ENCODE peak calls at places on chromosomes 6 and 20, in four cellular contexts. One of them, this sample, is unnamed.

GRCh38 chr6:11392778-11393507 is 144.6 kb upstream of the TMEM170B start:
- DNase-seq in substantia nigra: no peak
- DNase-seq in RWPE1: no peak
- DNase-seq in adrenal gland: peak
- DNase-seq in this sample: no peak

GRCh38 chr20:63328716-63329275 is 32.4 kb downstream of the CHRNA4 start:
- DNase-seq in adrenal gland: no peak
- DNase-seq in RWPE1: no peak
- DNase-seq in substantia nigra: no peak
- DNase-seq in this sample: no peak

GRCh38 chr20:25987073-25987927 is 290.6 kb upstream of the ZNF337 start:
- DNase-seq in adrenal gland: no peak
- DNase-seq in RWPE1: no peak
- DNase-seq in substantia nigra: peak
- DNase-seq in this sample: no peak

GRCh38 chr20:2237059-2237458 is 58.7 kb upstream of the TGM3 start:
- DNase-seq in substantia nigra: peak
- DNase-seq in adrenal gland: peak
- DNase-seq in RWPE1: peak
- DNase-seq in this sample: peak

GRCh38 chr20:9989066-9989724 is 45.6 kb upstream of the ANKEF1 start:
- DNase-seq in substantia nigra: no peak
- DNase-seq in RWPE1: no peak
- DNase-seq in adrenal gland: no peak
- DNase-seq in this sample: no peak

GRCh38 chr6:101402618-101403002 is 9.1 kb downstream of the GRIK2 start:
- DNase-seq in substantia nigra: peak
- DNase-seq in RWPE1: no peak
- DNase-seq in adrenal gland: peak
- DNase-seq in this sample: no peak

GRCh38 chr20:47790032-47790965 is 5.0 kb upstream of the SULF2 start:
- DNase-seq in RWPE1: peak
- DNase-seq in adrenal gland: no peak
- DNase-seq in substantia nigra: no peak
- DNase-seq in this sample: no peak

GRCh38 chr6:42046491-42047219 is 3.7 kb upstream of the TAF8 start:
- DNase-seq in substantia nigra: no peak
- DNase-seq in adrenal gland: no peak
- DNase-seq in RWPE1: no peak
- DNase-seq in this sample: no peak

GRCh38 chr20:23165964-23166363 is 79.8 kb upstream of the CD93 start:
- DNase-seq in RWPE1: no peak
- DNase-seq in adrenal gland: no peak
- DNase-seq in substantia nigra: no peak
- DNase-seq in this sample: no peak

GRCh38 chr6:130946076-130946475 is 117.0 kb downstream of the EPB41L2 start:
- DNase-seq in RWPE1: no peak
- DNase-seq in substantia nigra: no peak
- DNase-seq in adrenal gland: no peak
- DNase-seq in this sample: no peak

GRCh38 chr20:38286586-38287502 is 17.1 kb upstream of the BPI start:
- DNase-seq in adrenal gland: peak
- DNase-seq in RWPE1: no peak
- DNase-seq in substantia nigra: peak
- DNase-seq in this sample: peak

GRCh38 chr20:25116746-25117457 is 35.0 kb upstream of the VSX1 start:
- DNase-seq in adrenal gland: no peak
- DNase-seq in RWPE1: no peak
- DNase-seq in substantia nigra: no peak
- DNase-seq in this sample: no peak

GRCh38 chr20:54473340-54473739 is 2.1 kb upstream of the DOK5 start:
- DNase-seq in adrenal gland: no peak
- DNase-seq in RWPE1: no peak
- DNase-seq in substantia nigra: no peak
- DNase-seq in this sample: no peak

GRCh38 chr6:109979033-109979921 is 1.2 kb downstream of the GPR6 start:
- DNase-seq in adrenal gland: no peak
- DNase-seq in RWPE1: no peak
- DNase-seq in substantia nigra: no peak
- DNase-seq in this sample: peak

GRCh38 chr6:32885698-32886286 is 31.8 kb downstream of the PSMB9 start:
- DNase-seq in RWPE1: peak
- DNase-seq in adrenal gland: no peak
- DNase-seq in substantia nigra: no peak
- DNase-seq in this sample: no peak

GRCh38 chr6:12324096-12324495 is 33.9 kb downstream of the EDN1 start:
- DNase-seq in substantia nigra: no peak
- DNase-seq in adrenal gland: no peak
- DNase-seq in RWPE1: peak
- DNase-seq in this sample: no peak

GRCh38 chr6:14275493-14275851 is 157.9 kb downstream of the CD83 start:
- DNase-seq in RWPE1: no peak
- DNase-seq in adrenal gland: no peak
- DNase-seq in substantia nigra: peak
- DNase-seq in this sample: peak

GRCh38 chr20:2794202-2794748 is 6.2 kb downstream of the CPXM1 start:
- DNase-seq in adrenal gland: no peak
- DNase-seq in substantia nigra: no peak
- DNase-seq in RWPE1: no peak
- DNase-seq in this sample: no peak

GRCh38 chr6:160131636-160132296 is 10.2 kb downstream of the SLC22A1 start:
- DNase-seq in RWPE1: no peak
- DNase-seq in substantia nigra: no peak
- DNase-seq in adrenal gland: no peak
- DNase-seq in this sample: no peak

GRCh38 chr6:89650579-89650978 is 12.0 kb upstream of the LYRM2 start:
- DNase-seq in RWPE1: no peak
- DNase-seq in substantia nigra: no peak
- DNase-seq in adrenal gland: no peak
- DNase-seq in this sample: no peak

GRCh38 chr6:136103763-136104311 is 146.3 kb downstream of the MTFR2 start:
- DNase-seq in adrenal gland: peak
- DNase-seq in substantia nigra: peak
- DNase-seq in RWPE1: no peak
- DNase-seq in this sample: no peak

GRCh38 chr6:112927641-112928040 is 580.5 kb downstream of the RFPL4B start:
- DNase-seq in adrenal gland: no peak
- DNase-seq in substantia nigra: no peak
- DNase-seq in RWPE1: no peak
- DNase-seq in this sample: no peak

GRCh38 chr20:37901280-37901666 is 1.7 kb upstream of the VSTM2L start:
- DNase-seq in RWPE1: no peak
- DNase-seq in substantia nigra: no peak
- DNase-seq in adrenal gland: no peak
- DNase-seq in this sample: no peak

GRCh38 chr6:44062771-44063560 is 64.3 kb downstream of the MRPL14 start:
- DNase-seq in adrenal gland: no peak
- DNase-seq in RWPE1: no peak
- DNase-seq in substantia nigra: no peak
- DNase-seq in this sample: no peak

GRCh38 chr6:159217595-159218275 is 48.5 kb downstream of the FNDC1 start:
- DNase-seq in RWPE1: peak
- DNase-seq in substantia nigra: no peak
- DNase-seq in adrenal gland: peak
- DNase-seq in this sample: peak

GRCh38 chr20:62227977-62228958 is 8.2 kb upstream of the HRH3 start:
- DNase-seq in substantia nigra: no peak
- DNase-seq in adrenal gland: no peak
- DNase-seq in RWPE1: no peak
- DNase-seq in this sample: no peak

GRCh38 chr6:113936093-113936934 is 34.6 kb downstream of the HDAC2 start:
- DNase-seq in adrenal gland: no peak
- DNase-seq in substantia nigra: no peak
- DNase-seq in RWPE1: peak
- DNase-seq in this sample: no peak

GRCh38 chr6:147058786-147059434 is 145.3 kb upstream of the STXBP5 start:
- DNase-seq in substantia nigra: no peak
- DNase-seq in adrenal gland: no peak
- DNase-seq in RWPE1: no peak
- DNase-seq in this sample: no peak

GRCh38 chr6:93358435-93358834 is 60.9 kb downstream of the EPHA7 start:
- DNase-seq in adrenal gland: no peak
- DNase-seq in RWPE1: no peak
- DNase-seq in substantia nigra: no peak
- DNase-seq in this sample: no peak

GRCh38 chr20:53901064-53901463 is 169.3 kb downstream of the BCAS1 start:
- DNase-seq in adrenal gland: no peak
- DNase-seq in substantia nigra: no peak
- DNase-seq in RWPE1: peak
- DNase-seq in this sample: no peak

GRCh38 chr6:26299286-26300042 is 65.5 kb upstream of the BTN3A2 start:
- DNase-seq in adrenal gland: no peak
- DNase-seq in substantia nigra: no peak
- DNase-seq in RWPE1: no peak
- DNase-seq in this sample: no peak

GRCh38 chr6:133837801-133838349 is 51.0 kb upstream of the TCF21 start:
- DNase-seq in adrenal gland: peak
- DNase-seq in substantia nigra: no peak
- DNase-seq in RWPE1: peak
- DNase-seq in this sample: no peak

GRCh38 chr6:135922170-135922569 is 70.7 kb downstream of the PDE7B start:
- DNase-seq in adrenal gland: peak
- DNase-seq in substantia nigra: no peak
- DNase-seq in RWPE1: peak
- DNase-seq in this sample: no peak

GRCh38 chr20:63957004-63957689 is 931 bp upstream of the UCKL1 start:
- DNase-seq in RWPE1: peak
- DNase-seq in substantia nigra: no peak
- DNase-seq in adrenal gland: peak
- DNase-seq in this sample: peak

GRCh38 chr20:8399963-8400362 is 267.9 kb downstream of the PLCB1 start:
- DNase-seq in substantia nigra: no peak
- DNase-seq in RWPE1: no peak
- DNase-seq in adrenal gland: no peak
- DNase-seq in this sample: no peak

GRCh38 chr20:22490287-22491187 is 93.8 kb downstream of the FOXA2 start:
- DNase-seq in substantia nigra: no peak
- DNase-seq in adrenal gland: no peak
- DNase-seq in RWPE1: peak
- DNase-seq in this sample: no peak

GRCh38 chr6:168885741-168886140 is 367.9 kb downstream of the THBS2 start:
- DNase-seq in RWPE1: no peak
- DNase-seq in substantia nigra: no peak
- DNase-seq in adrenal gland: no peak
- DNase-seq in this sample: no peak
- H3K27ac ChIP-seq in RWPE1: no peak
- H3K27ac ChIP-seq in substantia nigra: no peak
- H3K27ac ChIP-seq in adrenal gland: no peak
- H3K27ac ChIP-seq in this sample: no peak

DNA sequence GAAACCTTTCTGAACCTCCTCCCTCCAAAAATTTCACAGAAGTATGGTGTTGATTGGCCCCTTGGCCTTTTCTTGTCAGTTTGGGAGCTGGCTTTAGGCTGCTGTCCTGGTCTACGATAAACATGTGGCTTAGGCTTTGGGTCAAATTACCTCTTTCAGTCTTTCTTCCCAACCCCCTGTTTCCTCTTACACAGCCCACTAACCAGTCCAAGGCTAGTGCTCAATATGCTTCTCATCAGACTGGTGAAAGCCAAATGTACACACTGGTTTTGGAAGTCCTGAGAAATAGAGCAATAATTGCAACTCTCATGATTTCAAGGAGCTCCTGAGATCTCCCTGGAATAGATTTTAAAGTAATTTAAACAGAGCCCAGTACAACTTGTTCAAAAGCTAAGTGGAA is 933.7 kb upstream of the GJE1 start:
- DNase-seq in adrenal gland: no peak
- DNase-seq in RWPE1: no peak
- DNase-seq in substantia nigra: no peak
- DNase-seq in this sample: no peak
- H3K27ac ChIP-seq in adrenal gland: no peak
- H3K27ac ChIP-seq in RWPE1: no peak
- H3K27ac ChIP-seq in substantia nigra: no peak
- H3K27ac ChIP-seq in this sample: no peak

GRCh38 chr6:91243436-91243835 is 656.6 kb upstream of the MAP3K7 start:
- DNase-seq in adrenal gland: no peak
- DNase-seq in substantia nigra: no peak
- DNase-seq in RWPE1: no peak
- DNase-seq in this sample: no peak
- H3K27ac ChIP-seq in adrenal gland: no peak
- H3K27ac ChIP-seq in substantia nigra: no peak
- H3K27ac ChIP-seq in RWPE1: no peak
- H3K27ac ChIP-seq in this sample: no peak

DNA sequence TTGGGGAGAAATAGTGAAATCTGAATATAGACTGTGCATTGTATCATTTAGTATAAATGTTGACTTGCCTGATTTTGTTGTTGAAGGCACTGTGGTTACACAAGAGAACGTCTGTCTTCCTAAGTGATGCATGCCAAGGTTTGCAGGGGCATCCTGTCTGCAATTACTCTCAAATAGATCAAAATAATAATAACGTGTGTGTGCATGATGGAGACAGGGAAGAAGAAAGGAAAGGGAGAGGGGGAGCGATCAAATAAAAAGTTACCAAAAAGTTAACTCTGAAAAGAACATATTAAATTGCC is 14.4 kb downstream of the PREX1 start:
- DNase-seq in RWPE1: no peak
- DNase-seq in adrenal gland: no peak
- DNase-seq in substantia nigra: no peak
- DNase-seq in this sample: no peak
- H3K27ac ChIP-seq in RWPE1: no peak
- H3K27ac ChIP-seq in adrenal gland: no peak
- H3K27ac ChIP-seq in substantia nigra: peak
- H3K27ac ChIP-seq in this sample: peak

DNA sequence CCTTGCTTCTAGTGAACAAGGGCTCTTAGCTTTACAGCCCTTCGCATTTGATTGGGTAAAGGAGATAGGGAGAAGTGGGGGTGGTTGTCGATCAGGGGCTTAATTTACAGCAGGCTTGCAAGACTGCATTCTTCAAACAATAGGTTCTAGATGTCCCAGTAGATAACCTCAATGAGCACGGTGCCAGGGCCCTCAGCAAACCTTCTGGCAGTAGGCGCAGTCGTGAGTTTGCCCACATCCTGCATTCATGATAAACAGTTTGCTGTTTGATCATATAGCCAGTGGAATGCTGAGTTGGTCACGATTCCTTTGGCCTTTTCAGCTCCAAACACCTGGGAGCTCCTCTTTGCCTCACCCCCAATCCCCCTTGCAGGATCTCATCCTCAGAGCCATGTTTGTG is 27.5 kb downstream of the SUN5 start:
- DNase-seq in adrenal gland: peak
- DNase-seq in RWPE1: no peak
- DNase-seq in substantia nigra: no peak
- DNase-seq in this sample: no peak
- H3K27ac ChIP-seq in adrenal gland: no peak
- H3K27ac ChIP-seq in RWPE1: no peak
- H3K27ac ChIP-seq in substantia nigra: no peak
- H3K27ac ChIP-seq in this sample: no peak